ENCODE peak calls at places on chromosomes 16 and 17, in eight cellular contexts. G is astrocyte of the cerebellum, M is SJSA1, Z is small intestine, U is cardiac fibroblast, T is adipocyte, W is testis, V is colonic mucosa. K is an unnamed sample.

GRCh38 chr17:34610038-34610437 is 30.7 kb downstream of the TMEM132E start:
- DNase-seq in G (no peak), M (no peak), Z (no peak), U (no peak), T (no peak), W (no peak), V (no peak), K (no peak)

GRCh38 chr17:14125518-14126125 is 56.3 kb downstream of the COX10 start:
- DNase-seq in G (peak; percentile 9), M (no peak), Z (peak; percentile 40), U (no peak), T (no peak), W (no peak), V (no peak), K (no peak)

GRCh38 chr17:39002991-39003715 is 36.0 kb upstream of the FBXO47 start:
- DNase-seq in G (no peak), M (no peak), Z (peak; percentile 48), U (peak; percentile 82), T (peak; percentile 43), W (peak; percentile 60), V (peak; percentile 55), K (no peak)

GRCh38 chr17:60333628-60334031 is 58.3 kb downstream of the USP32 start:
- DNase-seq in G (no peak), M (no peak), Z (no peak), U (no peak), T (no peak), W (no peak), V (no peak), K (no peak)

GRCh38 chr16:30747331-30747730 is 894 bp upstream of the PHKG2 start:
- DNase-seq in G (no peak), M (peak; percentile 21), Z (peak; percentile 62), U (peak; percentile 48), T (no peak), W (no peak), V (no peak), K (peak; percentile 33)

GRCh38 chr16:88528902-88529318 is 41.3 kb upstream of the ZC3H18 start:
- DNase-seq in G (no peak), M (no peak), Z (no peak), U (no peak), T (no peak), W (no peak), V (no peak), K (no peak)

GRCh38 chr17:17692353-17693252 is 11.3 kb downstream of the RAI1 start:
- DNase-seq in G (no peak), M (peak; percentile 35), Z (peak; percentile 38), U (no peak), T (no peak), W (no peak), V (no peak), K (no peak)

GRCh38 chr16:3190949-3191353 is 2.9 kb downstream of the OR1F1 start:
- DNase-seq in G (no peak), M (no peak), Z (no peak), U (no peak), T (no peak), W (no peak), V (no peak), K (no peak)

GRCh38 chr16:65624696-65625095 is 502.8 kb upstream of the CDH11 start:
- DNase-seq in G (no peak), M (no peak), Z (no peak), U (peak; percentile 1), T (peak; percentile 85), W (no peak), V (no peak), K (no peak)

GRCh38 chr16:19853973-19854876 is 30.4 kb downstream of the GPRC5B start:
- DNase-seq in G (no peak), M (no peak), Z (no peak), U (no peak), T (no peak), W (no peak), V (no peak), K (no peak)

DNA sequence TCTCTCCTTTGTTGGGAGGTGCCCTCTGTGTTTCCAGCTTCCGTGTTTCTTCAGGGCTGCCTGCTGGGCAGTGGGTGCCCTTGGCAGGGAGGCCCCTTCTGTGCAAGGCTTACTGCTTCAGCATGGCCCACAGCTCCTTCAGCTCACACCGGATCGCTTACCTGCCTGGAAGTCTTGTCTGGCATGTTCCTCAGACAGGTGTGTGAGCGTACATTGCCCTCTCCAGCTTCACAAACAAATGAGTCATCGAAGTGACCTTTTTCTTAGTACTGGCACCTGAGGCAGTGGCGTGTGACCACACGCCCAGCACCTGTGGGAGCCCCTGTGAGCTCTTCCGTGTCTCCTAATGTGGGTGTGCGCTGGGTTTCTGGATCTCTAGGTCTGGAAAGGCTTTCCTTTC is 3.5 kb downstream of the RAB40C start:
- DNase-seq in G (no peak), M (no peak), Z (peak; percentile 96), U (no peak), T (no peak), W (no peak), V (peak; percentile 80), K (no peak)
- H3K4me3 ChIP-seq in G (no peak overlapping the region), M (no peak overlapping the region), Z (no peak overlapping the region), U (no peak overlapping the region), T (no peak overlapping the region), W (no peak overlapping the region), V (no peak overlapping the region), K (no peak overlapping the region)

GRCh38 chr17:50207318-50207717 is 5.9 kb upstream of the COL1A1 start:
- DNase-seq in G (no peak), M (no peak), Z (no peak), U (no peak), T (peak; percentile 19), W (no peak), V (no peak), K (no peak)

GRCh38 chr17:50209133-50209471 is 7.7 kb upstream of the COL1A1 start:
- DNase-seq in G (no peak), M (no peak), Z (no peak), U (no peak), T (no peak), W (no peak), V (no peak), K (no peak)

GRCh38 chr17:50209472-50210248 is 8.2 kb upstream of the COL1A1 start:
- DNase-seq in G (peak; percentile 95), M (peak; percentile 99), Z (no peak), U (peak; percentile 99), T (peak; percentile 99), W (peak; percentile 84), V (peak; percentile 77), K (peak; percentile 100)

GRCh38 chr17:50207792-50208567 is 6.5 kb upstream of the COL1A1 start:
- DNase-seq in G (no peak), M (no peak), Z (no peak), U (no peak), T (peak; percentile 1), W (no peak), V (no peak), K (no peak)

DNA sequence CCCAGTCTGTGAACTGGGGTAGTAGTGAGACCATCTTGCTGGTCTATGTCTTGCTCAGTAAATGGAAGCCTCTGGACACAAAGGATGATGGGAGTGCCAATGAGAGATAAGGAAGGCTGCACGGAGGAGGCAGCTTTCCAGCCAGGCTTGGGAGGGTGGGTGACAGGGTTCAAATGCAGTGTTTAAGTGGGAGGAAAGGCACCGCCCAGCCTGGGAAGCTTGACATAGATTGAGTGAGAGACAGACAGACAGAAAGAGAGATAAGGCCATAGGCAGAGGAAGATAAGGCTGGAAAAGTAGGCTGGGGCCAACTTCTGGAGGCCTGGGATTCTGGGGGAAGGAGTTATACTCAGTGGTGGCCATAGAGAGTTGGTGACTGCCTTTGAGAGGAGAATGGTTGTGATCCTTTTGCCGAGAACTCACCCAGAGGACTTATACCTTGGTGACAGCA is 7.2 kb upstream of the COL1A1 start:
- DNase-seq in G (no peak), M (no peak), Z (no peak), U (no peak), T (no peak), W (no peak), V (no peak), K (no peak)
- H3K4me3 ChIP-seq in G (no peak overlapping the region), M (no peak overlapping the region), Z (no peak overlapping the region), U (no peak overlapping the region), T (no peak overlapping the region), W (no peak overlapping the region), V (no peak overlapping the region), K (no peak overlapping the region)

GRCh38 chr16:23143391-23143790 is 5.9 kb downstream of the USP31 start:
- DNase-seq in G (no peak), M (no peak), Z (no peak), U (no peak), T (no peak), W (no peak), V (no peak), K (no peak)
- H3K4me3 ChIP-seq in G (no peak overlapping the region), M (no peak overlapping the region), Z (no peak overlapping the region), U (no peak overlapping the region), T (no peak overlapping the region), W (no peak overlapping the region), V (no peak overlapping the region), K (no peak overlapping the region)

GRCh38 chr16:75377971-75378386 is 55.3 kb downstream of the CFDP1 start:
- DNase-seq in G (peak; percentile 97), M (peak; percentile 38), Z (no peak), U (peak; percentile 98), T (peak; percentile 93), W (no peak), V (no peak), K (peak; percentile 94)
- H3K4me3 ChIP-seq in G (no peak overlapping the region), M (no peak overlapping the region), Z (no peak overlapping the region), U (no peak overlapping the region), T (peak overlapping the region; percentile 40), W (no peak overlapping the region), V (no peak overlapping the region), K (no peak overlapping the region)

DNA sequence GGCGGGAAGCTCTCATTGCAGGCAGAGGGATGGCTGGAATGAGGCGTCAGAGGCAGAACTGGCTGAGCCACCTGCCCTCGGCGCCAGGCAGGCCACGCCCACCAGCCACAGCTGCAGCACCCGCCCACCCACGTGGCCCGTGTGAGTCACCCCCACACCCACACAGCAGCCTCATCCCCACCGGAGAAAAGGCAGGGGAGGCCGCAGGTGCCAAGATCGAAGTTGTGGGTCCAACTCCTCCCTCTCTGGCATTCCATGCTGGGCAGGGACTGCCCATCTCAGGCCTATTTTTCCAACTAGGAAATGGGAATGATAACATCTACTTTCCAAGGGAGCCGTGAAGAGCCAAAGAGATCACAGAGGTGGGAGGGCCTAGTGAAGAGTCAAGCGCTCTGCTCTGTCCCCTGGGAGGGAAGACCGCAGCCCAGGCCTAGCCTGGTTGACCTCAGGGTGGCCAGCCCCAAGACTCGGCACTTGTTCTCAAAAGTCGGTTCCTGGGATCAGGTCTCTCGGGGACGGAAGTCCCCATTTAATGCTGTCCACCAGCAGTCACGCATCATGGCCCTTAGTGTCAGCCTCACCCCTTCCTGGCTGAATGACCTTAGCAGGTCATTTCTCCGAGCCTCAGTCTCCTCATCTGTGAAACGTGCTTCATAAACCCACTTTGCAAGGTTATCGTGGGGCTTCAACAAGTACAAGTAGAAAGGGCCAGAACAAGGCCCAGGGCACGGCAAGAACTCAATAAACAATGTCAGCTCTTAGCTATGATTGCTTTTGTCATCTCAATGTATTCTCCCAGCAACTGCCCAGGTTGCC is at the start of gene TRPV3:
- DNase-seq in G (no peak), M (no peak), Z (peak; percentile 89), U (no peak), T (no peak), W (no peak), V (peak; percentile 87), K (no peak)
- H3K4me3 ChIP-seq in G (no peak within 1 kb of the TSS), M (no peak within 1 kb of the TSS), Z (no peak within 1 kb of the TSS), U (no peak within 1 kb of the TSS), T (no peak within 1 kb of the TSS), W (no peak within 1 kb of the TSS), V (peak within 1 kb of the TSS; percentile 11), K (no peak within 1 kb of the TSS)